ENCODE peak calls at places on chromosome 19, in four cellular contexts. V is Peyer's patch, H is psoas muscle, Y is HepG2. I is an unnamed sample.

GRCh38 chr19:8610928-8611284 is 391 bp upstream of the ADAMTS10 start:
- DNase-seq in Y (no peak), H (no peak), V (no peak), I (no peak)

GRCh38 chr19:37977992-37978391 is 71.0 kb downstream of the SIPA1L3 start:
- DNase-seq in H (no peak), V (no peak), Y (no peak), I (no peak)

GRCh38 chr19:15265849-15266248 is 33.6 kb upstream of the EPHX3 start:
- DNase-seq in H (peak), Y (no peak), V (peak), I (no peak)

GRCh38 chr19:55283548-55284393 is at the start of gene BRSK1:
- DNase-seq in Y (no peak), V (peak), H (peak), I (peak)

GRCh38 chr19:18645035-18645511 is 8.2 kb downstream of the KLHL26 start:
- DNase-seq in H (no peak), Y (no peak), V (no peak), I (no peak)

GRCh38 chr19:35716735-35716984 is 1.1 kb upstream of the KMT2B start:
- DNase-seq in Y (no peak), H (no peak), V (no peak), I (no peak)

GRCh38 chr19:7705387-7706187 is 3.7 kb upstream of the FCER2 start:
- DNase-seq in Y (no peak), V (peak), H (no peak), I (no peak)

GRCh38 chr19:51607920-51608562 is 22.2 kb downstream of the SIGLEC5 start:
- DNase-seq in Y (peak), V (peak), H (peak), I (no peak)

GRCh38 chr19:41870401-41870873 is 6.6 kb upstream of the CD79A start:
- DNase-seq in H (no peak), Y (no peak), V (no peak), I (no peak)

GRCh38 chr19:41868120-41868988 is 8.3 kb downstream of the RPS19 start:
- DNase-seq in V (no peak), H (no peak), Y (no peak), I (no peak)

GRCh38 chr19:41866284-41866683 is 6.2 kb downstream of the RPS19 start:
- DNase-seq in V (no peak), H (no peak), Y (no peak), I (no peak)

GRCh38 chr19:41869374-41869955 is 7.6 kb upstream of the CD79A start:
- DNase-seq in Y (no peak), H (no peak), V (no peak), I (no peak)

DNA sequence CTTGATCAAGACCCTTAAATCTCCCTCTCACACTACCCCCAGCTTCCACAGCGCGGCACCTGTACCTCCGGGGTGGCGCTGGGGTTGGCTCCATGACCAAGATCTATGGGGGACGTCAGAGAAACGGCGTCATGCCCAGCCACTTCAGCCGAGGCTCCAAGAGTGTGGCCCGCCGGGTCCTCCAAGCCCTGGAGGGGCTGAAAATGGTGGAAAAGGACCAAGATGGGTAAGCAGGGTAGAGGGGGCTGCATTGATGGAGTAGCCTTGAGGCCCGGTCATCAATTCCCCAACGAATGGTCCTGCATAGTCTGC is 8.1 kb upstream of the CD79A start:
- DNase-seq in V (no peak), Y (no peak), H (no peak), I (no peak)
- H3K27ac ChIP-seq in V (no peak), Y (no peak), H (no peak), I (peak)

GRCh38 chr19:1862424-1863307 is 713 bp downstream of the KLF16 start:
- DNase-seq in Y (no peak), H (peak), V (no peak), I (no peak)
- H3K27ac ChIP-seq in Y (peak), H (peak), V (peak), I (peak)

GRCh38 chr19:13039211-13039789 is 44.0 kb downstream of the NFIX start:
- DNase-seq in Y (no peak), H (no peak), V (no peak), I (no peak)

GRCh38 chr19:13037161-13037560 is 41.9 kb downstream of the NFIX start:
- DNase-seq in Y (no peak), H (peak), V (no peak), I (no peak)

GRCh38 chr19:13037718-13038117 is 42.4 kb downstream of the NFIX start:
- DNase-seq in Y (no peak), V (no peak), H (no peak), I (no peak)

GRCh38 chr19:13040232-13040915 is 45.1 kb downstream of the NFIX start:
- DNase-seq in H (no peak), V (no peak), Y (no peak), I (no peak)

GRCh38 chr19:13038306-13039210 is 43.3 kb downstream of the NFIX start:
- DNase-seq in Y (no peak), H (no peak), V (no peak), I (no peak)
- H3K27ac ChIP-seq in Y (no peak), H (peak), V (no peak), I (peak)

DNA sequence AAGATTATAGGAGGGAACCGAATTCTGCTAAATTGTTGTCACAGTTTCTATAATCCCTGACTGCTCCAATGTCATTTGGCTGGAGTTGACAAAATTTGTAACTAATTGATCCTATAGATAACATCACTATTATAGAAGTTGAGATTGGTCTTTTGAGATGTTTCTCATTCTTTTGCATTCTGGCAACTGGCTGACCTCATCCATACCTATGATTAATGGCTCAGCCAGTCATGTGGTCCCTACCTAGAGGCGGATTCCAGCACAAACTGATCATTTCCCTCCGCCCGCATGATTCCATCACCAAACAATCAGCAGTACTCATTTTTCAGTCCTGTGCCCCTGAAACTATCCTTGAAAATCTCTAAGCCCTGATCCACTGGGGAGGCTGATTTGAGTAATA is 4.2 kb downstream of the PSG2 start:
- DNase-seq in H (no peak), Y (no peak), V (no peak), I (no peak)
- H3K27ac ChIP-seq in H (no peak), Y (no peak), V (no peak), I (peak)

DNA sequence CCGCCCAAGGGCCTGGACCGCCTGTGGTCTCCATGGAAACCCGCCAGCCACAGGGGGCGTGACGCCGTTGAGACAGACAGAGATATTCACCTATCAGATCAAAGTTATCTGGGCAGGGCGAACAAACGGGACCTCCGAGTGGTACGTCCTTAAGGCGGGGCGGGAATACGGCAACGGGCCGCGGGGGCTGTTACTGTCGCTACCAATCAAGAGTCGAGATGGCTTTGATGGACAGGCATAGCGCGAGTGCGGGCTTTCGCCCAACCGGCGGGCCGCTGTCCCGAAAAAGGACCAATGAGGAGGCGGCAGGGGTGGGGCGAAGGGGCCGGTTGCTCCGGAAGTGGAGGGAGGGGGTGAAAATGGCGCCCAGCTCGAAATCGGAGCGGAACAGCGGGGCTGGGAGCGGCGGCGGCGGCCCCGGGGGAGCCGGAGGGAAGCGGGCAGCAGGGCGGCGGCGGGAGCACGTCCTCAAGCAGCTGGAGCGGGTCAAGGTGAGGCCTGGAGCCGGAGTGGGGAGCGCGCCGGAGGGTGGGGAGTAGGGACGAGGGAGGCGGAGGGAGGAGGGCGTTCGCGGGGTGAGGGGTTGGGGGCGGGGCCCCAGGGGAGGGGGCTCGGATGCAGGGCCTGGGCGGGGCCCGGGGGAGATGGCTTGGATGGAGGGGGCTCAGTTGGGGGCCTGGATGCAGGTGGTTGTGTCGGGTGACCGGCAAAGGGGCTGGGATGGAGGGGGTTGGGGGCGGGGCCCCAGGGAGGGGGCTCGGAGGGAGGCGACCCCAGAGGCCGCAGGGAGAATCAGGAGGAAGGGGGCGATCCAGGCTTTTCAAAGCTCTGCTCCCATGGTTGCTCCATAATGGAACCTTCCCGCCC is at the start of gene DCAF15:
- DNase-seq in H (peak), V (peak), Y (peak), I (peak)
- H3K27ac ChIP-seq in H (peak), V (peak), Y (peak), I (peak)

GRCh38 chr19:49006905-49007304 is 10.0 kb downstream of the LHB start:
- DNase-seq in Y (no peak), H (no peak), V (no peak), I (no peak)
- H3K27ac ChIP-seq in Y (no peak), H (no peak), V (no peak), I (no peak)

GRCh38 chr19:34179066-34179465 is 6.8 kb downstream of the LSM14A start:
- DNase-seq in Y (no peak), H (no peak), V (no peak), I (no peak)
- H3K27ac ChIP-seq in Y (no peak), H (no peak), V (no peak), I (no peak)

GRCh38 chr19:1150333-1151036 is 23.6 kb downstream of the SBNO2 start:
- DNase-seq in Y (no peak), H (no peak), V (no peak), I (no peak)
- H3K27ac ChIP-seq in Y (no peak), H (peak), V (no peak), I (no peak)

GRCh38 chr19:2986951-2987491 is 9.7 kb downstream of the TLE6 start:
- DNase-seq in V (no peak), H (no peak), Y (no peak), I (no peak)
- H3K27ac ChIP-seq in V (no peak), H (no peak), Y (no peak), I (no peak)

I was measured in RWPE2.